ENCODE peak calls at places on chromosomes 7 and 10, in six cellular contexts. One of them, this sample, is unnamed.

GRCh38 chr10:35532141-35532540 is 73.0 kb upstream of the GJD4 start:
- DNase-seq in neuronal stem cell: no peak
- DNase-seq in NT2/D1: no peak
- DNase-seq in mesenchymal stem cell: no peak
- DNase-seq in GM23248: no peak
- DNase-seq in endodermal cell: no peak
- DNase-seq in this sample: no peak

GRCh38 chr7:27171636-27172387 is 2.3 kb downstream of the HOXA10 start:
- DNase-seq in neuronal stem cell: no peak
- DNase-seq in NT2/D1: no peak
- DNase-seq in mesenchymal stem cell: peak; percentile 60
- DNase-seq in GM23248: peak; percentile 71
- DNase-seq in endodermal cell: peak; percentile 71
- DNase-seq in this sample: no peak

GRCh38 chr10:44986670-44987069 is 8.1 kb upstream of the DEPP1 start:
- DNase-seq in neuronal stem cell: no peak
- DNase-seq in NT2/D1: no peak
- DNase-seq in mesenchymal stem cell: no peak
- DNase-seq in GM23248: no peak
- DNase-seq in endodermal cell: no peak
- DNase-seq in this sample: no peak

GRCh38 chr10:71270301-71270777 is 48.7 kb upstream of the SLC29A3 start:
- DNase-seq in neuronal stem cell: peak; percentile 68
- DNase-seq in NT2/D1: peak; percentile 84
- DNase-seq in mesenchymal stem cell: peak; percentile 92
- DNase-seq in GM23248: peak; percentile 85
- DNase-seq in endodermal cell: peak; percentile 92
- DNase-seq in this sample: peak; percentile 58

GRCh38 chr7:44065431-44066110 is at the start of gene PGAM2:
- DNase-seq in neuronal stem cell: peak; percentile 69
- DNase-seq in NT2/D1: peak; percentile 57
- DNase-seq in mesenchymal stem cell: no peak
- DNase-seq in GM23248: peak; percentile 30
- DNase-seq in endodermal cell: peak; percentile 85
- DNase-seq in this sample: no peak

GRCh38 chr7:7815395-7815794 is 97.0 kb upstream of the RPA3 start:
- DNase-seq in neuronal stem cell: no peak
- DNase-seq in NT2/D1: no peak
- DNase-seq in mesenchymal stem cell: no peak
- DNase-seq in GM23248: no peak
- DNase-seq in endodermal cell: no peak
- DNase-seq in this sample: no peak

GRCh38 chr7:21851445-21852043 is 94.2 kb downstream of the CDCA7L start:
- DNase-seq in neuronal stem cell: no peak
- DNase-seq in NT2/D1: no peak
- DNase-seq in mesenchymal stem cell: no peak
- DNase-seq in GM23248: peak; percentile 4
- DNase-seq in endodermal cell: no peak
- DNase-seq in this sample: no peak

GRCh38 chr7:47941136-47941844 is 7.0 kb downstream of the PKD1L1 start:
- DNase-seq in neuronal stem cell: no peak
- DNase-seq in NT2/D1: no peak
- DNase-seq in mesenchymal stem cell: peak; percentile 81
- DNase-seq in GM23248: peak; percentile 93
- DNase-seq in endodermal cell: no peak
- DNase-seq in this sample: no peak

GRCh38 chr10:34781709-34782108 is 33.4 kb downstream of the PARD3 start:
- DNase-seq in neuronal stem cell: no peak
- DNase-seq in NT2/D1: no peak
- DNase-seq in mesenchymal stem cell: peak; percentile 16
- DNase-seq in GM23248: no peak
- DNase-seq in endodermal cell: no peak
- DNase-seq in this sample: no peak

GRCh38 chr7:148163246-148163645 is 427.3 kb upstream of the C7orf33 start:
- DNase-seq in neuronal stem cell: no peak
- DNase-seq in NT2/D1: no peak
- DNase-seq in mesenchymal stem cell: no peak
- DNase-seq in GM23248: no peak
- DNase-seq in endodermal cell: no peak
- DNase-seq in this sample: no peak

GRCh38 chr10:111707066-111707465 is 476.5 kb downstream of the GPAM start:
- DNase-seq in neuronal stem cell: no peak
- DNase-seq in NT2/D1: no peak
- DNase-seq in mesenchymal stem cell: no peak
- DNase-seq in GM23248: peak; percentile 95
- DNase-seq in endodermal cell: no peak
- DNase-seq in this sample: no peak

GRCh38 chr7:38796636-38797501 is 112.1 kb downstream of the VPS41 start:
- DNase-seq in neuronal stem cell: peak; percentile 49
- DNase-seq in NT2/D1: peak; percentile 66
- DNase-seq in mesenchymal stem cell: peak; percentile 66
- DNase-seq in GM23248: peak; percentile 66
- DNase-seq in endodermal cell: peak; percentile 75
- DNase-seq in this sample: peak; percentile 39

GRCh38 chr10:71888623-71889387 is 37.8 kb upstream of the PSAP start:
- DNase-seq in neuronal stem cell: peak; percentile 23
- DNase-seq in NT2/D1: no peak
- DNase-seq in mesenchymal stem cell: peak; percentile 85
- DNase-seq in GM23248: peak; percentile 92
- DNase-seq in endodermal cell: peak; percentile 79
- DNase-seq in this sample: peak; percentile 91

GRCh38 chr7:44307905-44308740 is 17.3 kb downstream of the CAMK2B start:
- DNase-seq in neuronal stem cell: no peak
- DNase-seq in NT2/D1: no peak
- DNase-seq in mesenchymal stem cell: no peak
- DNase-seq in GM23248: no peak
- DNase-seq in endodermal cell: peak; percentile 44
- DNase-seq in this sample: no peak

GRCh38 chr7:27199820-27200760 is at the start of gene HOXA13:
- DNase-seq in neuronal stem cell: peak; percentile 62
- DNase-seq in NT2/D1: no peak
- DNase-seq in mesenchymal stem cell: peak; percentile 8
- DNase-seq in GM23248: peak; percentile 74
- DNase-seq in endodermal cell: peak; percentile 80
- DNase-seq in this sample: peak; percentile 79

GRCh38 chr10:50250058-50250854 is 1.1 kb downstream of the ASAH2 start:
- DNase-seq in neuronal stem cell: no peak
- DNase-seq in NT2/D1: no peak
- DNase-seq in mesenchymal stem cell: no peak
- DNase-seq in GM23248: no peak
- DNase-seq in endodermal cell: no peak
- DNase-seq in this sample: no peak

GRCh38 chr10:129593953-129594352 is 126.9 kb downstream of the MGMT start:
- DNase-seq in neuronal stem cell: no peak
- DNase-seq in NT2/D1: peak; percentile 58
- DNase-seq in mesenchymal stem cell: no peak
- DNase-seq in GM23248: no peak
- DNase-seq in endodermal cell: peak; percentile 49
- DNase-seq in this sample: no peak

GRCh38 chr10:121510201-121510771 is 88.0 kb downstream of the FGFR2 start:
- DNase-seq in neuronal stem cell: no peak
- DNase-seq in NT2/D1: no peak
- DNase-seq in mesenchymal stem cell: no peak
- DNase-seq in GM23248: no peak
- DNase-seq in endodermal cell: no peak
- DNase-seq in this sample: no peak

GRCh38 chr10:48587819-48588218 is 17.1 kb downstream of the ARHGAP22 start:
- DNase-seq in neuronal stem cell: no peak
- DNase-seq in NT2/D1: no peak
- DNase-seq in mesenchymal stem cell: no peak
- DNase-seq in GM23248: no peak
- DNase-seq in endodermal cell: no peak
- DNase-seq in this sample: no peak

GRCh38 chr7:16098585-16099179 is 322.7 kb downstream of the CRPPA start:
- DNase-seq in neuronal stem cell: no peak
- DNase-seq in NT2/D1: peak; percentile 30
- DNase-seq in mesenchymal stem cell: peak; percentile 28
- DNase-seq in GM23248: peak; percentile 33
- DNase-seq in endodermal cell: peak; percentile 57
- DNase-seq in this sample: no peak

GRCh38 chr10:24357344-24358021 is 148.5 kb downstream of the KIAA1217 start:
- DNase-seq in neuronal stem cell: peak; percentile 43
- DNase-seq in NT2/D1: no peak
- DNase-seq in mesenchymal stem cell: no peak
- DNase-seq in GM23248: no peak
- DNase-seq in endodermal cell: no peak
- DNase-seq in this sample: no peak

GRCh38 chr7:135448753-135449152 is 61.1 kb downstream of the CNOT4 start:
- DNase-seq in neuronal stem cell: no peak
- DNase-seq in NT2/D1: no peak
- DNase-seq in mesenchymal stem cell: no peak
- DNase-seq in GM23248: no peak
- DNase-seq in endodermal cell: no peak
- DNase-seq in this sample: no peak

GRCh38 chr10:64863836-64864235 is 1342.6 kb downstream of the REEP3 start:
- DNase-seq in neuronal stem cell: no peak
- DNase-seq in NT2/D1: no peak
- DNase-seq in mesenchymal stem cell: no peak
- DNase-seq in GM23248: no peak
- DNase-seq in endodermal cell: no peak
- DNase-seq in this sample: no peak

GRCh38 chr10:129761573-129761972 is 202.5 kb downstream of the EBF3 start:
- DNase-seq in neuronal stem cell: no peak
- DNase-seq in NT2/D1: no peak
- DNase-seq in mesenchymal stem cell: no peak
- DNase-seq in GM23248: no peak
- DNase-seq in endodermal cell: peak; percentile 29
- DNase-seq in this sample: no peak

GRCh38 chr7:44283381-44284211 is 41.8 kb downstream of the CAMK2B start:
- DNase-seq in neuronal stem cell: no peak
- DNase-seq in NT2/D1: no peak
- DNase-seq in mesenchymal stem cell: no peak
- DNase-seq in GM23248: no peak
- DNase-seq in endodermal cell: peak; percentile 22
- DNase-seq in this sample: no peak

DNA sequence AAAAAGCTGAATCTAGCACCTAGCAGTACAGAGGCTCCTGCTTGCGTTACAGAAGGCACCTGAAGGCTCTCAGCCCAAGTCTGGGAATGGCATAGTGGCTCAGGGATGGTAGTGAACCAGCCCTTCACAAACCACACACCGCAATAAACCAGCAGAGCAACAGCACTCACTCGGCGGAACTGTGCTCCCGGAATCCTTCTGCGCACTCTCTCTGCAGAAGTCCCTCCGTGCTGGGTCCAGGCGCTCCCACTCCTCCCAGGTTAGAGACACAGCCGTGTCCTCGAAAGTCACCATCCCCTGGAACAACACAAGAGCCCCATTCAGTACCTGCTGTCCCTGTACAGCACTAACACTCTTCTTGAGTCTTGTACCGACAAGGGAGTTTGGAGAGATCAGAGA is 1.5 kb downstream of the ZNF394 start:
- DNase-seq in neuronal stem cell: no peak
- DNase-seq in NT2/D1: no peak
- DNase-seq in mesenchymal stem cell: no peak
- DNase-seq in GM23248: peak; percentile 11
- DNase-seq in endodermal cell: no peak
- DNase-seq in this sample: peak; percentile 38
- H3K9ac ChIP-seq in neuronal stem cell: no peak overlapping the region
- H3K9ac ChIP-seq in NT2/D1: peak overlapping the region; percentile 57
- H3K9ac ChIP-seq in mesenchymal stem cell: peak overlapping the region; percentile 97
- H3K9ac ChIP-seq in GM23248: peak overlapping the region; percentile 88
- H3K9ac ChIP-seq in endodermal cell: peak overlapping the region; percentile 71
- H3K9ac ChIP-seq in this sample: peak overlapping the region; percentile 79

DNA sequence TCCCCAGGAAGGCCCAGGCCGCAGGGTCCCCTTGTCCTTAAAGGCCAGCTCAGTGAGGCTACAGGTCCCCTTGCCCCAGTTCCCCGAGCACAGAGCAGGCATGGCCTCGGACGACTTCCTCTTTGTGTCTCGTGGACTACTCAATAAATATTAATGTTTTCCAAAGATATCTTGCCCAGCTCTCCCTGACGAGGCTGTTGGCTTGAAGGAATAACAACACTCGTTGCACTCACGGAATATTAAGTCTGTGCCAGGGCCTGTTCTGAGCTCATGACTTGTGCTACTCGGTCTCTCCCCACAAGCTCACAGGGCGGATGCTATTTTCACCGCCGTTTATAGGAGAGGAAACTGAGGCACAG is 68.2 kb downstream of the CUX1 start:
- DNase-seq in neuronal stem cell: no peak
- DNase-seq in NT2/D1: no peak
- DNase-seq in mesenchymal stem cell: no peak
- DNase-seq in GM23248: no peak
- DNase-seq in endodermal cell: no peak
- DNase-seq in this sample: no peak
- H3K9ac ChIP-seq in neuronal stem cell: no peak overlapping the region
- H3K9ac ChIP-seq in NT2/D1: no peak overlapping the region
- H3K9ac ChIP-seq in mesenchymal stem cell: no peak overlapping the region
- H3K9ac ChIP-seq in GM23248: no peak overlapping the region
- H3K9ac ChIP-seq in endodermal cell: no peak overlapping the region
- H3K9ac ChIP-seq in this sample: no peak overlapping the region

GRCh38 chr10:104340692-104341091 is 2.4 kb upstream of the ITPRIP start:
- DNase-seq in neuronal stem cell: no peak
- DNase-seq in NT2/D1: no peak
- DNase-seq in mesenchymal stem cell: no peak
- DNase-seq in GM23248: no peak
- DNase-seq in endodermal cell: peak; percentile 53
- DNase-seq in this sample: no peak

GRCh38 chr10:104337527-104337984 is 709 bp downstream of the ITPRIP start:
- DNase-seq in neuronal stem cell: no peak
- DNase-seq in NT2/D1: no peak
- DNase-seq in mesenchymal stem cell: no peak
- DNase-seq in GM23248: peak; percentile 69
- DNase-seq in endodermal cell: no peak
- DNase-seq in this sample: peak; percentile 33

GRCh38 chr10:104337985-104338735 is at the start of gene ITPRIP:
- DNase-seq in neuronal stem cell: peak; percentile 73
- DNase-seq in NT2/D1: no peak
- DNase-seq in mesenchymal stem cell: peak; percentile 90
- DNase-seq in GM23248: peak; percentile 93
- DNase-seq in endodermal cell: peak; percentile 87
- DNase-seq in this sample: peak; percentile 78

GRCh38 chr10:104340099-104340594 is 1.9 kb upstream of the ITPRIP start:
- DNase-seq in neuronal stem cell: no peak
- DNase-seq in NT2/D1: no peak
- DNase-seq in mesenchymal stem cell: no peak
- DNase-seq in GM23248: no peak
- DNase-seq in endodermal cell: no peak
- DNase-seq in this sample: no peak

GRCh38 chr10:104339469-104340098 is 1.3 kb upstream of the ITPRIP start:
- DNase-seq in neuronal stem cell: no peak
- DNase-seq in NT2/D1: no peak
- DNase-seq in mesenchymal stem cell: peak; percentile 82
- DNase-seq in GM23248: peak; percentile 89
- DNase-seq in endodermal cell: peak; percentile 48
- DNase-seq in this sample: no peak
- H3K9ac ChIP-seq in neuronal stem cell: no peak overlapping the region
- H3K9ac ChIP-seq in NT2/D1: peak overlapping the region; percentile 21
- H3K9ac ChIP-seq in mesenchymal stem cell: peak overlapping the region; percentile 99
- H3K9ac ChIP-seq in GM23248: peak overlapping the region; percentile 94
- H3K9ac ChIP-seq in endodermal cell: no peak overlapping the region
- H3K9ac ChIP-seq in this sample: peak overlapping the region; percentile 97

DNA sequence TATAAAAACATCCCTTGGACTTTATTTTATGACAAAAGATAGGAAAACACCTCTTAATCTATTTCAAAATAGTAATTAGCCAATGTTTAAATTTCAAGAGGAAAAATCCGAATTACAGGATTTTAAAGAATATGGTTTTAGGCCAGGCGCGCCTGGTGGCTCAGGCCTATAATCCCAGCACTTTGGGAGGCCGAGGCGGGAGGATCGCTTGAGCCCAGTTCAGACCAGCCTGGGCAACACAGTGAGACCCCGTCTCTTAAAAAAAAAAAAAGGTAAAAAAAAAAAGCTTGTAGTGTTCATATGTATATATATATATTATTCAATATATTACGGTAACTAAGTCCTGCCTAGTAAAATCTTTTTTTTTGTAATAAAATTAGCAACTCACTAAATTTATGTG is 1.4 kb downstream of the BNIP3 start:
- DNase-seq in neuronal stem cell: no peak
- DNase-seq in NT2/D1: no peak
- DNase-seq in mesenchymal stem cell: no peak
- DNase-seq in GM23248: no peak
- DNase-seq in endodermal cell: no peak
- DNase-seq in this sample: no peak
- H3K9ac ChIP-seq in neuronal stem cell: no peak overlapping the region
- H3K9ac ChIP-seq in NT2/D1: no peak overlapping the region
- H3K9ac ChIP-seq in mesenchymal stem cell: peak overlapping the region; percentile 92
- H3K9ac ChIP-seq in GM23248: peak overlapping the region; percentile 90
- H3K9ac ChIP-seq in endodermal cell: peak overlapping the region; percentile 80
- H3K9ac ChIP-seq in this sample: no peak overlapping the region

This sample was measured in DND-41.